ENCODE peak calls at places on chromosome 21, in ten cellular contexts. J is PC-3, I is sigmoid colon, S is endodermal cell, F is coronary artery, Y is heart left ventricle, G is pancreas, Z is stomach, O is A549, D is neural progenitor cell. H is an unnamed sample.

GRCh38 chr21:44632067-44632466 is 5.1 kb upstream of the KRTAP10-10 start:
- DNase-seq in Y (no peak), D (no peak), S (no peak), O (no peak), I (no peak), G (no peak), F (no peak), J (no peak), Z (no peak), H (no peak)

GRCh38 chr21:45875881-45876280 is 105.7 kb upstream of the COL6A1 start:
- DNase-seq in G (no peak), Y (no peak), D (no peak), I (peak; percentile 55), F (no peak), O (no peak), J (no peak), Z (no peak), S (no peak), H (no peak)

GRCh38 chr21:43827015-43827611 is 37.7 kb downstream of the RRP1 start:
- DNase-seq in S (no peak), Y (no peak), F (no peak), G (no peak), J (peak; percentile 80), O (peak; percentile 41), D (no peak), I (peak; percentile 60), Z (no peak), H (no peak)

GRCh38 chr21:15005391-15005790 is 59.4 kb downstream of the NRIP1 start:
- DNase-seq in J (no peak), Z (no peak), Y (no peak), G (no peak), S (peak; percentile 87), F (no peak), O (no peak), I (no peak), D (peak; percentile 26), H (no peak)

GRCh38 chr21:33670076-33670475 is 27.8 kb downstream of the ITSN1 start:
- DNase-seq in F (no peak), O (no peak), D (no peak), G (no peak), S (no peak), J (peak; percentile 37), Z (no peak), Y (no peak), I (no peak), H (no peak)

GRCh38 chr21:31711745-31712144 is 20.2 kb downstream of the SCAF4 start:
- DNase-seq in Y (no peak), O (no peak), F (no peak), S (no peak), G (no peak), J (no peak), Z (no peak), I (no peak), D (no peak), H (no peak)

GRCh38 chr21:29888437-29888836 is 51.4 kb downstream of the GRIK1 start:
- DNase-seq in F (no peak), J (peak; percentile 20), I (no peak), Z (no peak), G (no peak), S (no peak), O (no peak), D (no peak), Y (no peak), H (no peak)

GRCh38 chr21:46202592-46203202 is 18.4 kb upstream of the SPATC1L start:
- DNase-seq in Y (peak; percentile 63), I (peak; percentile 40), S (no peak), Z (no peak), J (no peak), D (no peak), G (no peak), O (no peak), F (no peak), H (peak; percentile 19)

GRCh38 chr21:33247596-33247995 is 17.9 kb downstream of the IFNAR2 start:
- DNase-seq in Y (no peak), J (no peak), D (no peak), Z (no peak), G (no peak), O (no peak), S (no peak), I (no peak), F (no peak), H (no peak)

GRCh38 chr21:46388896-46389295 is 64.9 kb downstream of the PCNT start:
- DNase-seq in Y (no peak), J (no peak), O (no peak), G (no peak), F (no peak), S (no peak), I (no peak), Z (no peak), D (no peak), H (no peak)

GRCh38 chr21:26164311-26164710 is 6.3 kb downstream of the APP start:
- DNase-seq in Y (no peak), Z (no peak), J (no peak), D (no peak), S (no peak), F (no peak), O (no peak), I (no peak), G (no peak), H (no peak)

GRCh38 chr21:33684923-33685560 is 42.7 kb downstream of the ITSN1 start:
- DNase-seq in I (no peak), O (no peak), G (no peak), S (no peak), J (no peak), D (no peak), F (no peak), Y (no peak), Z (no peak), H (no peak)

GRCh38 chr21:34126269-34126668 is 52.9 kb downstream of the MRPS6 start:
- DNase-seq in G (no peak), O (no peak), I (peak; percentile 82), F (no peak), Z (no peak), S (no peak), D (peak; percentile 50), Y (no peak), J (no peak), H (no peak)

GRCh38 chr21:31731112-31731801 is 661 bp downstream of the SCAF4 start:
- DNase-seq in O (no peak), G (peak; percentile 57), I (peak; percentile 79), S (peak; percentile 81), Y (peak; percentile 69), F (peak; percentile 77), D (peak; percentile 76), Z (peak; percentile 40), J (no peak), H (peak; percentile 69)

GRCh38 chr21:31005019-31005418 is 33.3 kb downstream of the KRTAP19-8 start:
- DNase-seq in Z (no peak), J (no peak), F (no peak), S (no peak), D (no peak), Y (no peak), O (no peak), I (no peak), G (no peak), H (no peak)

GRCh38 chr21:18869105-18869504 is 465.5 kb upstream of the TMPRSS15 start:
- DNase-seq in O (no peak), G (no peak), Y (no peak), D (no peak), J (no peak), Z (no peak), S (no peak), F (no peak), I (no peak), H (no peak)
- TF ChIP-seq CTCF in O (no peak), G (no peak), Y (no peak), D (no peak), J (no peak), Z (no peak), S (no peak), F (no peak), I (no peak), H (no peak)

GRCh38 chr21:41362605-41363369 is 960 bp downstream of the MX2 start:
- DNase-seq in G (no peak), Y (no peak), O (no peak), J (no peak), F (no peak), I (no peak), D (no peak), S (no peak), Z (no peak), H (no peak)
- H3K27ac ChIP-seq in G (peak overlapping the region; percentile 65), Y (peak overlapping the region; percentile 95), O (no peak overlapping the region), J (no peak overlapping the region), F (no peak overlapping the region), I (peak overlapping the region; percentile 70), D (no peak overlapping the region), S (no peak overlapping the region), Z (peak overlapping the region; percentile 82), H (peak overlapping the region; percentile 90)

GRCh38 chr21:35933466-35933865 is 126.9 kb downstream of the SETD4 start:
- DNase-seq in Z (no peak), S (peak; percentile 49), G (no peak), I (peak; percentile 86), O (peak; percentile 7), F (peak; percentile 78), J (peak; percentile 86), Y (no peak), D (peak; percentile 17), H (no peak)

GRCh38 chr21:35927262-35927661 is 133.1 kb downstream of the SETD4 start:
- DNase-seq in J (no peak), G (no peak), I (no peak), D (no peak), F (no peak), S (no peak), Z (no peak), Y (no peak), O (no peak), H (no peak)

GRCh38 chr21:35932232-35932911 is 128.0 kb downstream of the SETD4 start:
- DNase-seq in G (no peak), Z (no peak), D (no peak), J (peak; percentile 90), O (peak; percentile 13), Y (peak; percentile 70), I (peak; percentile 88), S (no peak), F (no peak), H (peak; percentile 48)
- H3K4me3 ChIP-seq in G (no peak overlapping the region), Z (no peak overlapping the region), D (no peak overlapping the region), J (peak overlapping the region; percentile 29), O (no peak overlapping the region), Y (no peak overlapping the region), I (no peak overlapping the region), S (no peak overlapping the region), F (peak overlapping the region; percentile 1), H (no peak overlapping the region)

GRCh38 chr21:36478941-36479340 is 981 bp downstream of the CLDN14 start:
- DNase-seq in Y (no peak), I (no peak), F (no peak), S (peak; percentile 70), O (peak; percentile 28), Z (no peak), J (no peak), D (peak; percentile 55), G (no peak), H (no peak)
- TF ChIP-seq CTCF in Y (no peak), I (no peak), F (no peak), S (peak; percentile 68), O (peak; percentile 24), Z (no peak), J (peak; percentile 41), D (peak; percentile 51), G (no peak), H (no peak)

H was measured in lower lobe of right lung.